ENCODE peak calls at places on chromosomes 13 and 19, in five cellular contexts. One of them, this sample, is unnamed.

GRCh38 chr19:33468361-33469170 is 53.0 kb downstream of the PEPD start:
- DNase-seq in cardiac muscle cell: no peak
- DNase-seq in GDM1: no peak
- DNase-seq in ELR: no peak
- DNase-seq in GM12891: no peak
- DNase-seq in this sample: no peak

GRCh38 chr13:80296638-80297037 is 44.3 kb downstream of the SPRY2 start:
- DNase-seq in cardiac muscle cell: no peak
- DNase-seq in ELR: no peak
- DNase-seq in GM12891: no peak
- DNase-seq in GDM1: no peak
- DNase-seq in this sample: no peak

GRCh38 chr13:30308548-30308947 is 1.2 kb upstream of the KATNAL1 start:
- DNase-seq in ELR: peak
- DNase-seq in GDM1: no peak
- DNase-seq in cardiac muscle cell: peak
- DNase-seq in GM12891: no peak
- DNase-seq in this sample: no peak

GRCh38 chr19:3712663-3713531 is 4.7 kb downstream of the TJP3 start:
- DNase-seq in GM12891: no peak
- DNase-seq in ELR: no peak
- DNase-seq in GDM1: no peak
- DNase-seq in cardiac muscle cell: no peak
- DNase-seq in this sample: no peak

GRCh38 chr13:29438772-29439171 is 156.7 kb downstream of the SLC7A1 start:
- DNase-seq in GDM1: no peak
- DNase-seq in GM12891: no peak
- DNase-seq in ELR: no peak
- DNase-seq in cardiac muscle cell: peak
- DNase-seq in this sample: no peak

GRCh38 chr13:48580185-48580803 is 47.4 kb upstream of the RCBTB2 start:
- DNase-seq in GM12891: no peak
- DNase-seq in GDM1: peak
- DNase-seq in cardiac muscle cell: peak
- DNase-seq in ELR: peak
- DNase-seq in this sample: no peak

GRCh38 chr19:15471639-15472101 is 7.3 kb upstream of the RASAL3 start:
- DNase-seq in ELR: no peak
- DNase-seq in GM12891: no peak
- DNase-seq in GDM1: no peak
- DNase-seq in cardiac muscle cell: no peak
- DNase-seq in this sample: no peak

GRCh38 chr13:109251958-109252357 is 534.4 kb downstream of the IRS2 start:
- DNase-seq in GM12891: no peak
- DNase-seq in ELR: no peak
- DNase-seq in cardiac muscle cell: no peak
- DNase-seq in GDM1: no peak
- DNase-seq in this sample: no peak

GRCh38 chr19:38932425-38933179 is 1.9 kb downstream of the MRPS12 start:
- DNase-seq in cardiac muscle cell: peak
- DNase-seq in ELR: peak
- DNase-seq in GM12891: no peak
- DNase-seq in GDM1: peak
- DNase-seq in this sample: no peak